ENCODE peak calls at places on chromosomes 11 and 22, in nine cellular contexts. E is right lobe of liver, T is stomach, S is esophagus muscularis mucosa, F is left ventricle myocardium inferior, G is body of pancreas, O is psoas muscle, P is ascending aorta, I is heart left ventricle. H is an unnamed sample. For H3K4me1, the result is how much of the 10 kb centered on the place peaks cover.

GRCh38 chr11:79697905-79698304 is 257.1 kb upstream of the TENM4 start:
- DNase-seq in E (no peak), T (no peak), S (no peak), F (no peak), G (no peak), O (no peak), P (no peak), I (no peak), H (no peak)

GRCh38 chr11:33135216-33135615 is 26.1 kb downstream of the CSTF3 start:
- DNase-seq in E (no peak), T (no peak), S (no peak), F (no peak), G (no peak), O (no peak), P (no peak), I (no peak), H (no peak)

GRCh38 chr11:104534268-104534667 is 364.0 kb downstream of the CASP12 start:
- DNase-seq in E (no peak), T (no peak), S (no peak), F (no peak), G (no peak), O (no peak), P (no peak), I (no peak), H (no peak)

GRCh38 chr11:118912742-118913410 is 12.8 kb downstream of the BCL9L start:
- DNase-seq in E (no peak), T (no peak), S (no peak), F (no peak), G (peak), O (no peak), P (peak), I (no peak), H (peak)

GRCh38 chr11:100981196-100981824 is 148.3 kb downstream of the PGR start:
- DNase-seq in E (no peak), T (no peak), S (no peak), F (no peak), G (no peak), O (no peak), P (no peak), I (no peak), H (no peak)

GRCh38 chr11:82547163-82547560 is 186.5 kb downstream of the FAM181B start:
- DNase-seq in E (no peak), T (no peak), S (no peak), F (no peak), G (no peak), O (no peak), P (no peak), I (no peak), H (no peak)

GRCh38 chr11:65977621-65978390 is 16.3 kb downstream of the SART1 start:
- DNase-seq in E (no peak), T (no peak), S (no peak), F (no peak), G (no peak), O (no peak), P (no peak), I (no peak), H (no peak)

GRCh38 chr11:107591446-107592236 is 694 bp downstream of the ELMOD1 start:
- DNase-seq in E (no peak), T (no peak), S (no peak), F (no peak), G (peak), O (no peak), P (no peak), I (peak), H (peak)

GRCh38 chr11:119055901-119056300 is 1.1 kb downstream of the HYOU1 start:
- DNase-seq in E (no peak), T (no peak), S (no peak), F (no peak), G (no peak), O (no peak), P (no peak), I (no peak), H (no peak)

GRCh38 chr22:31630331-31631329 is 31.4 kb downstream of the PISD start:
- DNase-seq in E (peak), T (peak), S (peak), F (peak), G (peak), O (peak), P (peak), I (peak), H (peak)

GRCh38 chr22:33354928-33355327 is 296.7 kb upstream of the SYN3 start:
- DNase-seq in E (no peak), T (no peak), S (no peak), F (no peak), G (no peak), O (no peak), P (no peak), I (no peak), H (no peak)

GRCh38 chr11:134014502-134014901 is 54.4 kb upstream of the JAM3 start:
- DNase-seq in E (no peak), T (no peak), S (no peak), F (no peak), G (no peak), O (no peak), P (no peak), I (no peak), H (peak)

GRCh38 chr11:103807806-103808205 is 228.6 kb upstream of the DDI1 start:
- DNase-seq in E (no peak), T (no peak), S (no peak), F (no peak), G (no peak), O (no peak), P (no peak), I (no peak), H (no peak)

GRCh38 chr11:61680622-61681191 is 516 bp downstream of the DAGLA start:
- DNase-seq in E (no peak), T (no peak), S (no peak), F (no peak), G (peak), O (no peak), P (no peak), I (no peak), H (no peak)

GRCh38 chr11:105046898-105047579 is 1.9 kb upstream of the CARD16 start:
- DNase-seq in E (no peak), T (no peak), S (no peak), F (no peak), G (no peak), O (no peak), P (no peak), I (no peak), H (no peak)

GRCh38 chr11:45087761-45088160 is 58.7 kb upstream of the PRDM11 start:
- DNase-seq in E (no peak), T (no peak), S (no peak), F (no peak), G (no peak), O (no peak), P (no peak), I (no peak), H (no peak)

GRCh38 chr11:12164061-12165014 is 53.9 kb downstream of the MICAL2 start:
- DNase-seq in E (no peak), T (no peak), S (no peak), F (no peak), G (no peak), O (no peak), P (peak), I (no peak), H (no peak)

GRCh38 chr22:44407404-44408226 is 90.4 kb downstream of the RTL6 start:
- DNase-seq in E (peak), T (peak), S (no peak), F (peak), G (peak), O (no peak), P (no peak), I (peak), H (peak)

GRCh38 chr11:44191322-44192014 is 96.0 kb downstream of the EXT2 start:
- DNase-seq in E (no peak), T (no peak), S (no peak), F (no peak), G (no peak), O (no peak), P (no peak), I (no peak), H (no peak)

GRCh38 chr22:41564563-41564962 is 3.8 kb downstream of the CSDC2 start:
- DNase-seq in E (no peak), T (no peak), S (no peak), F (no peak), G (no peak), O (no peak), P (no peak), I (no peak), H (no peak)

GRCh38 chr11:128988224-128988970 is 45.7 kb upstream of the TP53AIP1 start:
- DNase-seq in E (no peak), T (no peak), S (no peak), F (no peak), G (no peak), O (no peak), P (no peak), I (no peak), H (no peak)

DNA sequence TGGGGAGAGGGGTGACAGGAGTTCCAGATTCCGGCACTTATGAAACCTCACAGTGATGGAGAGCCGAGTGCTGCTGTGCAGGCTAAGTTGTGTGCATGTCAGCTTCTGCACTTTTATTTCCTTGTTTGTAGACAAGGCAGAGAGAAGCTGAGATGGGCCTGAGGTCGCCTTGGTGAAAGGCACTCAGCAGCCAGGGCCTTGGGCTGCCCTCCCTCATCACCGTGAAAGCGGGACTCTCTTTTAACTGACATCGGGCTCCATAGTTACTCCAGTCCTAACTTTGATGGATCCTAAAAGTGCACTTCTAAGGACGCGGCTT is 7.6 kb downstream of the CD81 start:
- DNase-seq in E (no peak), T (no peak), S (no peak), F (no peak), G (no peak), O (peak), P (no peak), I (no peak), H (peak)
- H3K4me1 ChIP-seq in E (half or more), T (half or more), S (half or more), F (half or more), G (half or more), O (half or more), P (half or more), I (half or more), H (half or more)

DNA sequence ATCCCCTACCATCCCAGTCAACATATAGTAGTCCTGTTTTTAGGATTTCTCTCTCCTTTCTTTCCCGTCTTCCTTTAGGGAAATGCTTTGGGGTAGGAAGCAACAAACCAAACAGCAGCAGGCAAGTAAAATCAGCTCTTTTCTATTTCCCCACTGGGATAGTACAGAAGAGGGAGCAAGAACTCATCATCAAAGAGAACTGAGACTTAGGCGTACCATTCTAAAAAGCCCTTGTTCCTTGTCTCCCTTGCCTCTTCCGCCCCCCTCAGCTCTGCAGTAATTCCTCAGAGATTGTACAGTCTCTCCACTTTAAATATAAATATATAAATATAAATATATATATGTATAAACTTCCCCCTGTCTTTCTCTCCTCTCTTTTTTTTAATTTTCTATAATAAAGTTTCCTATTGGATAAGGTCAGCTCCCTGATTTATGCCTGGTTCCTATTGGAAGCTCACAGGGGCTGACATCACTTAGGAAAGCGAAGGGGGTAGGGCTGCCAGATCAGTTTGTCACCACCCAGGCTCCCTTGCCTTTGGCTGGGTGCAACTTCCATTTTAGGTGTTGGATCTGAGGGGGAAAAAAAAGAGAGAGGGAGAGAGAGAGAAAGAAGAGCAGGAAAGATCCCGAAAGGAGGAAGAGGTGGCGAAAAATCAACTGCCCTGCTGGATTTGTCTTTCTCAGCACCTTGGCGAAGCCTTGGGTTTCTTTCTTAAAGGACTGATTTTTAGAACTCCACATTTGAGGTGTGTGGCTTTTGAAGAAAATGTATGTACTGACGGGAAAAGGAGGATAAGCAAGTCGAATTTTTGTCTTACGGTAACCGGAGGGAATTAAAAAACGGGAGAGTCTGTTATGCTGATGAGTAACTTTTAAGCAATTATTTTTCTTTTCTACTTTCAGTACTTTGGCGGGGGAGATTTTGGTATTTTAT is at the start of gene CTNND1:
- DNase-seq in E (peak), T (peak), S (peak), F (peak), G (peak), O (peak), P (peak), I (peak), H (peak)
- H3K27ac ChIP-seq in E (peak), T (peak), S (peak), F (peak), G (peak), O (peak), P (peak), I (peak), H (peak)

GRCh38 chr22:50206599-50206998 is 5.8 kb downstream of the SELENOO start:
- DNase-seq in E (peak), T (no peak), S (no peak), F (peak), G (peak), O (peak), P (no peak), I (no peak), H (peak)
- H3K4me1 ChIP-seq in E (under half), T (half or more), S (under half), F (half or more), G (under half), O (under half), P (under half), I (under half), H (under half)

GRCh38 chr11:85854557-85855340 is 434 bp upstream of the CCDC83 start:
- DNase-seq in E (peak), T (peak), S (peak), F (peak), G (peak), O (peak), P (peak), I (peak), H (peak)
- H3K27ac ChIP-seq in E (peak), T (peak), S (peak), F (peak), G (peak), O (peak), P (peak), I (peak), H (peak)

DNA sequence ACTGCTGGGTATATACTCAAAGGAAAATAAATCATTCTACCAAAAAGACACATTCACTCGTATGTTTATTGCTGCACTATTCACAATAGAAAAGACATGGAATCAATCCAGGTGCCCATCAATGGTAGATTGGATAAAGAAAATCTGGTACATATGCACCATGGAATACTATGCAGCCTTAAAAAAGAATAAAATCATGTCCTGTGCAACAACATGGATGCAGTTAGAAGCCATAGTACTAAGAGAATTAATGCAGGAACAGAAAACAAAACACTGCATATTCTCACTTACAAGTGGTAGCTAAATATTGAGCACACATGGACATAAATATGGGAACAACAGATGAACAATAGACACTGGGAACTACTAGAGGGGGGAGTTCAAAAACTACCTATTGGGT is 96.3 kb downstream of the FAM76B start:
- DNase-seq in E (no peak), T (no peak), S (no peak), F (no peak), G (no peak), O (no peak), P (no peak), I (no peak), H (no peak)
- H3K4me1 ChIP-seq in E (under half), T (under half), S (under half), F (under half), G (under half), O (under half), P (under half), I (under half), H (under half)

DNA sequence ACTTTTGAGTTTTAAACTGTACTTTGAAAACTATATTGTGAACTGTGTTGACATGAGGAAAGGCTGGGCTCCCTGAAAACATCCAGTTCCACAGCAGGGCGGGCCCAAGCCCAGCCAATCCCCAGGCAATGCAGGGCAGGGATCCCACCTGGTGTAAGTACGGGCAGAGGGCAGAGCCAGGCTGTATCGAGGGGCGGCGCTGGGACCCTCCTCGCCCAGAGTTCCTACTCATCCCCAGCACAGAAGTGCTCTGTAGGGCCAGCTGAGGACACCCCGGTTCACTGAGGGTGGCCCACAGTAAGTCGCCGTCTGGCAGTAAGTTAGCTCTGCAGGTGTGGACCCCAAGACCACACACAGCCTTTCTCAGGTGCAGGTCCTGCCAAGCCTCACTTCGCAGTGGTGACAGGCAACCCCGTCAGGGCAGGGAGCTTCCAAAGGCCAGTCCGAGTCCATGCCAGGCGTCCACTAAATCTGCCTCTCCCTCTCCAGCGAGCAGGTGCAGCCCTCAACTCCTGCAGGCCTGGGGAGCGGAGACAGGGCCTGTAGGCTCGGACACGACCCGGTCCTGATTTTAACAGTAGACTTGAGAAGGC is 6.4 kb downstream of the RASSF7 start:
- DNase-seq in E (peak), T (no peak), S (no peak), F (no peak), G (no peak), O (no peak), P (no peak), I (peak), H (no peak)
- H3K27ac ChIP-seq in E (no peak), T (peak), S (peak), F (peak), G (peak), O (peak), P (peak), I (peak), H (no peak)

GRCh38 chr22:37565830-37566229 is 5.5 kb downstream of the CDC42EP1 start:
- DNase-seq in E (no peak), T (no peak), S (no peak), F (no peak), G (no peak), O (no peak), P (no peak), I (no peak), H (no peak)
- H3K4me1 ChIP-seq in E (half or more), T (half or more), S (half or more), F (half or more), G (half or more), O (under half), P (half or more), I (half or more), H (under half)

GRCh38 chr11:74696932-74697687 is 34.1 kb downstream of the CHRDL2 start:
- DNase-seq in E (peak), T (peak), S (peak), F (peak), G (peak), O (peak), P (peak), I (peak), H (peak)

GRCh38 chr11:74695705-74696280 is 35.4 kb downstream of the CHRDL2 start:
- DNase-seq in E (no peak), T (no peak), S (no peak), F (no peak), G (no peak), O (no peak), P (no peak), I (no peak), H (no peak)

GRCh38 chr11:74699615-74700396 is 31.4 kb downstream of the CHRDL2 start:
- DNase-seq in E (no peak), T (no peak), S (no peak), F (no peak), G (no peak), O (no peak), P (no peak), I (no peak), H (peak)

GRCh38 chr11:74696488-74696887 is 34.7 kb downstream of the CHRDL2 start:
- DNase-seq in E (no peak), T (no peak), S (no peak), F (no peak), G (no peak), O (peak), P (no peak), I (no peak), H (peak)

GRCh38 chr11:74697722-74698121 is 33.5 kb downstream of the CHRDL2 start:
- DNase-seq in E (no peak), T (no peak), S (no peak), F (no peak), G (no peak), O (no peak), P (no peak), I (no peak), H (peak)
- H3K27ac ChIP-seq in E (peak), T (peak), S (peak), F (peak), G (peak), O (peak), P (peak), I (peak), H (peak)

H was measured in right cardiac atrium.